ENCODE peak calls at places on chromosome X, in six cellular contexts. One of them, this sample, is unnamed.

GRCh38 chrX:77749695-77750094 is 36.3 kb downstream of the ATRX start:
- DNase-seq in neuronal stem cell: no peak
- DNase-seq in trophoblast cell: no peak
- DNase-seq in H9: no peak
- DNase-seq in mesenchymal stem cell: peak; percentile 80
- DNase-seq in H1: no peak
- DNase-seq in this sample: peak; percentile 82

GRCh38 chrX:7068939-7069367 is 78.6 kb upstream of the STS start:
- DNase-seq in neuronal stem cell: no peak
- DNase-seq in trophoblast cell: peak; percentile 34
- DNase-seq in H9: peak; percentile 60
- DNase-seq in mesenchymal stem cell: no peak
- DNase-seq in H1: no peak
- DNase-seq in this sample: no peak

GRCh38 chrX:108198420-108198819 is 106.8 kb downstream of the ATG4A start:
- DNase-seq in neuronal stem cell: no peak
- DNase-seq in trophoblast cell: no peak
- DNase-seq in H9: no peak
- DNase-seq in mesenchymal stem cell: peak; percentile 3
- DNase-seq in H1: no peak
- DNase-seq in this sample: no peak

GRCh38 chrX:46574337-46574940 is 874 bp downstream of the CHST7 start:
- DNase-seq in neuronal stem cell: no peak
- DNase-seq in trophoblast cell: no peak
- DNase-seq in H9: peak; percentile 39
- DNase-seq in mesenchymal stem cell: peak; percentile 37
- DNase-seq in H1: no peak
- DNase-seq in this sample: no peak

GRCh38 chrX:71098951-71099506 is 3.4 kb downstream of the FOXO4 start:
- DNase-seq in neuronal stem cell: no peak
- DNase-seq in trophoblast cell: no peak
- DNase-seq in H9: peak; percentile 34
- DNase-seq in mesenchymal stem cell: no peak
- DNase-seq in H1: no peak
- DNase-seq in this sample: no peak

GRCh38 chrX:136589966-136590365 is 58.0 kb downstream of the VGLL1 start:
- DNase-seq in neuronal stem cell: no peak
- DNase-seq in trophoblast cell: peak; percentile 46
- DNase-seq in H9: no peak
- DNase-seq in mesenchymal stem cell: no peak
- DNase-seq in H1: no peak
- DNase-seq in this sample: peak; percentile 2

GRCh38 chrX:101977091-101977490 is 45.3 kb upstream of the ZMAT1 start:
- DNase-seq in neuronal stem cell: no peak
- DNase-seq in trophoblast cell: no peak
- DNase-seq in H9: no peak
- DNase-seq in mesenchymal stem cell: no peak
- DNase-seq in H1: no peak
- DNase-seq in this sample: no peak

GRCh38 chrX:71181558-71181909 is 36.9 kb downstream of the NLGN3 start:
- DNase-seq in neuronal stem cell: no peak
- DNase-seq in trophoblast cell: no peak
- DNase-seq in H9: peak; percentile 34
- DNase-seq in mesenchymal stem cell: no peak
- DNase-seq in H1: no peak
- DNase-seq in this sample: no peak

GRCh38 chrX:19725545-19726102 is 161.8 kb downstream of the SH3KBP1 start:
- DNase-seq in neuronal stem cell: no peak
- DNase-seq in trophoblast cell: peak; percentile 76
- DNase-seq in H9: no peak
- DNase-seq in mesenchymal stem cell: peak; percentile 78
- DNase-seq in H1: no peak
- DNase-seq in this sample: peak; percentile 12

GRCh38 chrX:3175659-3176438 is 134.6 kb downstream of the ARSF start:
- DNase-seq in neuronal stem cell: no peak
- DNase-seq in trophoblast cell: no peak
- DNase-seq in H9: no peak
- DNase-seq in mesenchymal stem cell: peak; percentile 65
- DNase-seq in H1: no peak
- DNase-seq in this sample: peak; percentile 56

GRCh38 chrX:769796-770195 is 139.2 kb downstream of the SHOX start:
- DNase-seq in neuronal stem cell: no peak
- DNase-seq in trophoblast cell: no peak
- DNase-seq in H9: peak; percentile 83
- DNase-seq in mesenchymal stem cell: no peak
- DNase-seq in H1: no peak
- DNase-seq in this sample: no peak

GRCh38 chrX:153474718-153475117 is 4.3 kb upstream of the HAUS7 start:
- DNase-seq in neuronal stem cell: no peak
- DNase-seq in trophoblast cell: peak; percentile 79
- DNase-seq in H9: no peak
- DNase-seq in mesenchymal stem cell: peak; percentile 54
- DNase-seq in H1: no peak
- DNase-seq in this sample: peak; percentile 46

GRCh38 chrX:43716696-43717095 is 60.6 kb downstream of the MAOA start:
- DNase-seq in neuronal stem cell: no peak
- DNase-seq in trophoblast cell: peak; percentile 73
- DNase-seq in H9: no peak
- DNase-seq in mesenchymal stem cell: no peak
- DNase-seq in H1: no peak
- DNase-seq in this sample: no peak

GRCh38 chrX:45775462-45775861 is 574.8 kb upstream of the DIPK2B start:
- DNase-seq in neuronal stem cell: no peak
- DNase-seq in trophoblast cell: peak; percentile 66
- DNase-seq in H9: no peak
- DNase-seq in mesenchymal stem cell: peak; percentile 71
- DNase-seq in H1: no peak
- DNase-seq in this sample: peak; percentile 81

GRCh38 chrX:22399793-22400192 is 127.1 kb downstream of the CBLL2 start:
- DNase-seq in neuronal stem cell: no peak
- DNase-seq in trophoblast cell: peak; percentile 10
- DNase-seq in H9: no peak
- DNase-seq in mesenchymal stem cell: peak; percentile 28
- DNase-seq in H1: no peak
- DNase-seq in this sample: peak; percentile 77

GRCh38 chrX:47707031-47707780 is 48.2 kb upstream of the UXT start:
- DNase-seq in neuronal stem cell: no peak
- DNase-seq in trophoblast cell: no peak
- DNase-seq in H9: no peak
- DNase-seq in mesenchymal stem cell: no peak
- DNase-seq in H1: no peak
- DNase-seq in this sample: no peak

GRCh38 chrX:119753639-119754257 is 4.6 kb upstream of the SOWAHD start:
- DNase-seq in neuronal stem cell: no peak
- DNase-seq in trophoblast cell: peak; percentile 51
- DNase-seq in H9: peak; percentile 33
- DNase-seq in mesenchymal stem cell: peak; percentile 50
- DNase-seq in H1: no peak
- DNase-seq in this sample: peak; percentile 24

GRCh38 chrX:77505227-77505626 is 58.0 kb downstream of the FGF16 start:
- DNase-seq in neuronal stem cell: no peak
- DNase-seq in trophoblast cell: no peak
- DNase-seq in H9: no peak
- DNase-seq in mesenchymal stem cell: peak; percentile 31
- DNase-seq in H1: no peak
- DNase-seq in this sample: peak; percentile 69

GRCh38 chrX:14777484-14777883 is 95.4 kb downstream of the FANCB start:
- DNase-seq in neuronal stem cell: no peak
- DNase-seq in trophoblast cell: no peak
- DNase-seq in H9: no peak
- DNase-seq in mesenchymal stem cell: peak; percentile 45
- DNase-seq in H1: no peak
- DNase-seq in this sample: peak; percentile 35

GRCh38 chrX:99305573-99305972 is 1104.5 kb downstream of the PCDH19 start:
- DNase-seq in neuronal stem cell: no peak
- DNase-seq in trophoblast cell: no peak
- DNase-seq in H9: no peak
- DNase-seq in mesenchymal stem cell: no peak
- DNase-seq in H1: no peak
- DNase-seq in this sample: no peak
- H3K14ac ChIP-seq in neuronal stem cell: no peak overlapping the region
- H3K14ac ChIP-seq in trophoblast cell: no peak overlapping the region
- H3K14ac ChIP-seq in H9: no peak overlapping the region
- H3K14ac ChIP-seq in mesenchymal stem cell: no peak overlapping the region
- H3K14ac ChIP-seq in H1: no peak overlapping the region
- H3K14ac ChIP-seq in this sample: no peak overlapping the region

GRCh38 chrX:86349115-86349514 is 200.9 kb downstream of the DACH2 start:
- DNase-seq in neuronal stem cell: no peak
- DNase-seq in trophoblast cell: no peak
- DNase-seq in H9: peak; percentile 26
- DNase-seq in mesenchymal stem cell: no peak
- DNase-seq in H1: no peak
- DNase-seq in this sample: no peak

DNA sequence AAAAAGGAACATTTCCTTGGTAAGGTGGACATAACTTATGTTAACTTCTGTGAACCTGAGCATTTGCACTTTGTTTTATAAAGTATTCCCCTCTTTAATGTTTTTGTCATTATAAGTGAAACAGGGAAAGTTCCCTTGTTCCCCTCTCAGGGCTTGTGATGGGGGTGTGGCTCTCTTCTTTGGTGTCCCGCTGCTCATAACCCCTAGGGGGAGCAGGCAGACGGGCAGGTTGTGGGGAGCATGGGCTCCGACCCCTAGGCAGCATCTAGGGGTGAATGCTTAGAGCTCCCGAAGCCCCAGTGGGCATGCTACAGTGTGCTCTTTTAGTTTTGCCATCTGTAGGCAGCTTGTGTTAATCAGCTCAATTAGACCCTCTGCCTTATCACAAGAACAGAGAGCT is 200.4 kb downstream of the DACH2 start:
- DNase-seq in neuronal stem cell: no peak
- DNase-seq in trophoblast cell: no peak
- DNase-seq in H9: peak; percentile 41
- DNase-seq in mesenchymal stem cell: no peak
- DNase-seq in H1: no peak
- DNase-seq in this sample: no peak
- H3K14ac ChIP-seq in neuronal stem cell: no peak overlapping the region
- H3K14ac ChIP-seq in trophoblast cell: no peak overlapping the region
- H3K14ac ChIP-seq in H9: no peak overlapping the region
- H3K14ac ChIP-seq in mesenchymal stem cell: no peak overlapping the region
- H3K14ac ChIP-seq in H1: no peak overlapping the region
- H3K14ac ChIP-seq in this sample: no peak overlapping the region

DNA sequence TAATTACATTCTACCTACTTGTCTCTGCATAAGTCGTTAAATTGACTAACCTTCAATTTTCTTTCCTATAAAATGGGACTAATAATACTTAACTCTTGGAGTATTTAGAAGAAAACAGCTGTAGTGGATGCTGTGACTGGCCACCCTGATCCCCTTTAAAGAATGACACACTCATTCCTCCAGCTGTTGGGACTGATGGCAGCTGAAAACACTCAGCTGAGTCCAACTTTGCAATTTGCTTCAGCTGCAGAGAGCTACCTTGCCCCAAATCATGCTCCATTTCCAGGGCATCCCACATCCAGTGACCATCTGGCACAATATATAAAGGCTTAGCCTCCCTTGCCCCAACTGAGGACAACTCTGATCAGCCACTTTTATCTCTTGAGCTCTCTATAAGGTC is 89.1 kb downstream of the MID1IP1 start:
- DNase-seq in neuronal stem cell: no peak
- DNase-seq in trophoblast cell: no peak
- DNase-seq in H9: no peak
- DNase-seq in mesenchymal stem cell: no peak
- DNase-seq in H1: no peak
- DNase-seq in this sample: no peak
- H3K14ac ChIP-seq in neuronal stem cell: no peak overlapping the region
- H3K14ac ChIP-seq in trophoblast cell: no peak overlapping the region
- H3K14ac ChIP-seq in H9: no peak overlapping the region
- H3K14ac ChIP-seq in mesenchymal stem cell: no peak overlapping the region
- H3K14ac ChIP-seq in H1: no peak overlapping the region
- H3K14ac ChIP-seq in this sample: no peak overlapping the region

GRCh38 chrX:105116541-105116940 is 104.0 kb downstream of the TEX13A start:
- DNase-seq in neuronal stem cell: no peak
- DNase-seq in trophoblast cell: no peak
- DNase-seq in H9: no peak
- DNase-seq in mesenchymal stem cell: no peak
- DNase-seq in H1: no peak
- DNase-seq in this sample: no peak
- H3K14ac ChIP-seq in neuronal stem cell: no peak overlapping the region
- H3K14ac ChIP-seq in trophoblast cell: no peak overlapping the region
- H3K14ac ChIP-seq in H9: no peak overlapping the region
- H3K14ac ChIP-seq in mesenchymal stem cell: no peak overlapping the region
- H3K14ac ChIP-seq in H1: no peak overlapping the region
- H3K14ac ChIP-seq in this sample: no peak overlapping the region

DNA sequence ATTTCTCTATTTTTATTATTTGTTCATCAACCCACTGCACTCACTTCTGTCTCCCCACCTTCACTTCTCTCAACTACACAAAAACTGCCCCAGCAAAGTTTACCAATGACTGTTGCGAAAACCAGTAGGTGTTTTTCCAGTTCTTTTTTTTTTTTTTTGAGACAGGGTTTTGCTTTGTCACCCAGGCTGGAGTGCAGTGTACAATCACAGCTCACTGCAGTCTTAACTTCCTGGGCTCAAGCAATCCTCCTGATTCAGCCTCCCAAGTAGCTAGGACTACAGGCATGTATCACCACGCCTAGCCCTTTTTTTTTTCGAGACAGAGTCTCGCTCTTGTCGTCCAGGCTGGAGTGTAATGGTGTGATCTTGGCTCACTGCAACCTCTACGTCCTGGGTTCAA is 24.1 kb upstream of the HPRT1 start:
- DNase-seq in neuronal stem cell: no peak
- DNase-seq in trophoblast cell: peak; percentile 16
- DNase-seq in H9: no peak
- DNase-seq in mesenchymal stem cell: no peak
- DNase-seq in H1: no peak
- DNase-seq in this sample: no peak
- H3K14ac ChIP-seq in neuronal stem cell: no peak overlapping the region
- H3K14ac ChIP-seq in trophoblast cell: no peak overlapping the region
- H3K14ac ChIP-seq in H9: no peak overlapping the region
- H3K14ac ChIP-seq in mesenchymal stem cell: no peak overlapping the region
- H3K14ac ChIP-seq in H1: no peak overlapping the region
- H3K14ac ChIP-seq in this sample: no peak overlapping the region

GRCh38 chrX:151006410-151007109 is 23.4 kb downstream of the HMGB3 start:
- DNase-seq in neuronal stem cell: no peak
- DNase-seq in trophoblast cell: no peak
- DNase-seq in H9: no peak
- DNase-seq in mesenchymal stem cell: no peak
- DNase-seq in H1: no peak
- DNase-seq in this sample: no peak

GRCh38 chrX:151004085-151004484 is 20.9 kb downstream of the HMGB3 start:
- DNase-seq in neuronal stem cell: no peak
- DNase-seq in trophoblast cell: no peak
- DNase-seq in H9: no peak
- DNase-seq in mesenchymal stem cell: peak; percentile 1
- DNase-seq in H1: no peak
- DNase-seq in this sample: peak; percentile 2

GRCh38 chrX:151013164-151013743 is 30.1 kb downstream of the HMGB3 start:
- DNase-seq in neuronal stem cell: no peak
- DNase-seq in trophoblast cell: no peak
- DNase-seq in H9: no peak
- DNase-seq in mesenchymal stem cell: no peak
- DNase-seq in H1: no peak
- DNase-seq in this sample: no peak

GRCh38 chrX:151009582-151009981 is 26.4 kb downstream of the HMGB3 start:
- DNase-seq in neuronal stem cell: no peak
- DNase-seq in trophoblast cell: no peak
- DNase-seq in H9: no peak
- DNase-seq in mesenchymal stem cell: no peak
- DNase-seq in H1: no peak
- DNase-seq in this sample: no peak
- H3K14ac ChIP-seq in neuronal stem cell: no peak overlapping the region
- H3K14ac ChIP-seq in trophoblast cell: no peak overlapping the region
- H3K14ac ChIP-seq in H9: no peak overlapping the region
- H3K14ac ChIP-seq in mesenchymal stem cell: no peak overlapping the region
- H3K14ac ChIP-seq in H1: no peak overlapping the region
- H3K14ac ChIP-seq in this sample: no peak overlapping the region

This sample was measured in IMR-90.